ENCODE peak calls at places on chromosomes 16 and 17, in four cellular contexts. T, W, G and U are unnamed samples.

GRCh38 chr16:53069772-53070171 is 15.0 kb downstream of the CHD9 start:
- DNase-seq in T (no peak), W (no peak), G (no peak), U (no peak)

GRCh38 chr17:44121997-44122824 is 1.2 kb downstream of the HDAC5 start:
- DNase-seq in W (no peak), G (no peak), T (no peak), U (no peak)

GRCh38 chr16:27232061-27232841 is 28.9 kb downstream of the KDM8 start:
- DNase-seq in G (no peak), T (no peak), W (no peak), U (no peak)

GRCh38 chr17:67520282-67520906 is 143.3 kb downstream of the PITPNC1 start:
- DNase-seq in W (no peak), G (no peak), T (no peak), U (peak; percentile 35)

GRCh38 chr17:65055280-65055707 is 1.2 kb downstream of the GNA13 start:
- DNase-seq in W (no peak), T (no peak), G (no peak), U (no peak)

GRCh38 chr16:57238682-57239081 is 6.4 kb upstream of the ARL2BP start:
- DNase-seq in W (no peak), T (no peak), G (no peak), U (no peak)

GRCh38 chr17:69594641-69595040 is 180.1 kb downstream of the MAP2K6 start:
- DNase-seq in T (no peak), W (no peak), G (no peak), U (no peak)

GRCh38 chr17:48588519-48588918 is 1.5 kb downstream of the HOXB3 start:
- DNase-seq in T (peak; percentile 53), W (no peak), G (no peak), U (no peak)

GRCh38 chr16:25707982-25708583 is 16.3 kb downstream of the HS3ST4 start:
- DNase-seq in W (no peak), G (no peak), T (no peak), U (no peak)

GRCh38 chr17:62702746-62703268 is 75.3 kb downstream of the MRC2 start:
- DNase-seq in G (no peak), W (no peak), T (no peak), U (no peak)

GRCh38 chr17:12415031-12415430 is 250.7 kb upstream of the MYOCD start:
- DNase-seq in G (no peak), W (no peak), T (no peak), U (no peak)

GRCh38 chr16:12754824-12755543 is 48.7 kb downstream of the CPPED1 start:
- DNase-seq in W (no peak), T (no peak), G (no peak), U (no peak)

GRCh38 chr17:39939031-39939430 is 11.5 kb downstream of the LRRC3C start:
- DNase-seq in T (no peak), G (no peak), W (no peak), U (no peak)

GRCh38 chr17:64506201-64506575 is at the start of gene DDX5:
- DNase-seq in W (peak; percentile 97), G (peak; percentile 98), T (peak; percentile 97), U (peak; percentile 93)

GRCh38 chr17:34312080-34312479 is 7.2 kb upstream of the CCL8 start:
- DNase-seq in T (no peak), G (no peak), W (no peak), U (no peak)

GRCh38 chr17:37553357-37553966 is 55.8 kb downstream of the SYNRG start:
- DNase-seq in G (no peak), W (no peak), T (no peak), U (no peak)

GRCh38 chr17:2871205-2871604 is 75.0 kb downstream of the RAP1GAP2 start:
- DNase-seq in W (no peak), G (no peak), T (no peak), U (no peak)